ENCODE peak calls at places on chromosomes 2 and 18, in four cellular contexts. B, R, L and H are unnamed samples.

GRCh38 chr2:64838817-64839216 is 150.4 kb upstream of the SLC1A4 start:
- DNase-seq in R (no peak), B (no peak), L (no peak), H (no peak)

GRCh38 chr2:12005886-12006681 is 259.7 kb downstream of the LPIN1 start:
- DNase-seq in B (no peak), R (no peak), L (no peak), H (peak; percentile 60)

GRCh38 chr18:25650201-25650941 is 298.4 kb upstream of the ZNF521 start:
- DNase-seq in B (no peak), L (no peak), R (no peak), H (no peak)

GRCh38 chr18:40980171-40980570 is 974.9 kb upstream of the PIK3C3 start:
- DNase-seq in L (no peak), B (no peak), R (no peak), H (no peak)

GRCh38 chr2:33131108-33131507 is 184.4 kb downstream of the LTBP1 start:
- DNase-seq in B (no peak), R (no peak), L (no peak), H (no peak)

GRCh38 chr2:152627010-152627957 is 90.0 kb downstream of the PRPF40A start:
- DNase-seq in B (no peak), L (no peak), R (no peak), H (no peak)

GRCh38 chr2:172962824-172963223 is 112.8 kb upstream of the MAP3K20 start:
- DNase-seq in L (no peak), R (no peak), B (no peak), H (no peak)

GRCh38 chr2:157158111-157158510 is 99.4 kb upstream of the GALNT5 start:
- DNase-seq in R (no peak), B (no peak), L (no peak), H (no peak)

GRCh38 chr2:179180242-179180641 is 84.4 kb downstream of the SESTD1 start:
- DNase-seq in B (no peak), L (no peak), R (no peak), H (no peak)

GRCh38 chr2:240467149-240467642 is 31.7 kb downstream of the GPC1 start:
- DNase-seq in L (peak; percentile 13), R (no peak), B (no peak), H (no peak)

GRCh38 chr18:56575819-56576663 is 62.4 kb downstream of the TXNL1 start:
- DNase-seq in L (no peak), R (peak; percentile 48), B (no peak), H (no peak)

GRCh38 chr2:190765386-190766173 is 115.0 kb upstream of the GLS start:
- DNase-seq in L (no peak), R (no peak), B (no peak), H (no peak)

GRCh38 chr2:119575439-119575838 is 31.2 kb downstream of the CFAP221 start:
- DNase-seq in B (no peak), R (no peak), L (no peak), H (no peak)

GRCh38 chr2:105870062-105870461 is 125.3 kb downstream of the NCK2 start:
- DNase-seq in L (no peak), R (no peak), B (no peak), H (no peak)

GRCh38 chr2:36459725-36460137 is 104.2 kb downstream of the CRIM1 start:
- DNase-seq in R (peak; percentile 26), B (no peak), L (no peak), H (peak; percentile 35)

GRCh38 chr2:199469514-199470360 is 12.0 kb upstream of the SATB2 start:
- DNase-seq in B (no peak), L (no peak), R (peak; percentile 12), H (no peak)

GRCh38 chr18:37393945-37394609 is 171.5 kb downstream of the CELF4 start:
- DNase-seq in R (peak; percentile 89), B (no peak), L (peak; percentile 54), H (peak; percentile 32)

GRCh38 chr2:238973038-238973772 is 125.3 kb downstream of the TWIST2 start:
- DNase-seq in R (no peak), L (no peak), B (no peak), H (no peak)

GRCh38 chr2:99597616-99598015 is 107.8 kb upstream of the REV1 start:
- DNase-seq in R (no peak), B (no peak), L (no peak), H (no peak)

DNA sequence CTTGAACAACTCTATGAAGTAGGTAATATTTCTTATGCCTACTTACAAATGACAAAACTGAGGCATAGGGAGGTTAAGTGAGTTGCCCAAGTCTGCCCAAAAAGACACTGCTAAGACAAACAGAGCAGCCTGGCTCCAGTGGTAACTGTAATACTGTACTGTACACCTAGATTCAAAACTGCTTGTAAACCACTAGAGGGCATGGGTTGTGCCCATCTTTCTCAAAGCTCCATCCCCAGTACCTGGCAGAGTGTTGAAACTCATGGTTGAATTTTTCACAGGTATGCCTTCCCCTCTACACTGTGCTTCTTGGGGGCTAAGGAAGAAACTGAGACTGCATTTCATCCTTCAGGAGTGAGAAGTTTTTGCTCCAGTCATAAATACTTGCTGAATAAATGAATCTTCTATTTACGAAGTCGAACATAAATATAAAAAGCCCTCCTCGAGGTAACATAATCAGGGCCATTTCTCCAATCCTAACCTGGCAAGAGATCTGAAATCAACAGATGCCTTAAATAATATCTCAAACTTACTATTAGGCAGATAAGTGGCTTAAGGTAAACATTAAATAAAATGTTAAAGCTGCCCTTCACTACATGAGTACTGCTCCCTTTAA is 2.0 kb downstream of the PPP4R1 start:
- DNase-seq in B (peak; percentile 58), L (no peak), R (no peak), H (peak; percentile 60)
- H3K4me3 ChIP-seq in B (no peak overlapping the region), L (no peak overlapping the region), R (no peak overlapping the region), H (no peak overlapping the region)

DNA sequence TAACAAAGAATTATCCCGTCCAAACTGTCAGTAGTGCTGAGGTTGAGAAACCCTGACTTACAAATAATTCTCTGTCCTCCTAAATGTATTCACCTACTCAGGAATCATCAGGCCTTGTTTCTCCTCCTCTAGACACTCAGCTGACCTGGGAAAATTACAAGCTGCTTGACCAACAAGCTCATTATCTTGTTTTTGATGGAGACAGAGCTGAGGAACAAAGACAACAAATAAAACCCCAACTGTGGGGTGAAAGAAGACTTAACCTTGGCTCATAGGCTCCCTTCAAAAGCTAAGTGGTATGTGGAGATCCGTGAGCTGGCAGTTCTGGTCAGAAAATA is 64.5 kb downstream of the CLHC1 start:
- DNase-seq in L (no peak), B (no peak), R (no peak), H (no peak)
- H3K4me3 ChIP-seq in L (no peak overlapping the region), B (no peak overlapping the region), R (no peak overlapping the region), H (no peak overlapping the region)

DNA sequence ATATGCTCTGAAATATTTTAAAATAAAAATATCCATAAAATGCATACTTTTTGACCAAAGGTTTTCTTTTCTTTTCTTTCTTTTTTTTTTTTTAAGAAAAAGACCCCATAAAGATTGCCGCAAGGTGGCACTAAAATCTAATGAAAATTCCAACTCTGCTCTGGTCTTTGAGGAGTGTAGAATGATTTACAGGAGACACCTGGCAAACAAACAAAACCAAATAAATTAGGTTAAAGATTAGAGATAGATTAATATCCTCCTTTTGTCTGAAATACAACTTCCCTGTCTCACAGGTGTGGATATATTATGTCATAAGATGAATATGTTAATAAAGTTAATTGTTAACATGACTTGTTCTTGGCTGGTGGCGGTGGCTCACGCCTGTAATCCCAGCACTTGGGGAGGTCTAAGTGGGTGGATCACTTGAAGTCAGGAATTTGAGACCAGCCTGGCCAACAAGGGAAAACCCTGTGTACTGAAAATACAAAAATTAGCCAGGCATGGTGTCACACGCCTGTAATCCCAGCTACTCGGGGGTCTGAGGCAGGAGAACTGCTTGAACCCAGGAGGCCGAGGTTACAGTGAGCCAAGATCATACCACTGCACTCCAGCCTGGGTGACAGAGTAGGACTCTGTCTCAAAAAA is 3.5 kb upstream of the RHOB start:
- DNase-seq in L (peak; percentile 74), R (peak; percentile 44), B (no peak), H (peak; percentile 77)
- H3K4me3 ChIP-seq in L (no peak overlapping the region), R (no peak overlapping the region), B (no peak overlapping the region), H (no peak overlapping the region)

DNA sequence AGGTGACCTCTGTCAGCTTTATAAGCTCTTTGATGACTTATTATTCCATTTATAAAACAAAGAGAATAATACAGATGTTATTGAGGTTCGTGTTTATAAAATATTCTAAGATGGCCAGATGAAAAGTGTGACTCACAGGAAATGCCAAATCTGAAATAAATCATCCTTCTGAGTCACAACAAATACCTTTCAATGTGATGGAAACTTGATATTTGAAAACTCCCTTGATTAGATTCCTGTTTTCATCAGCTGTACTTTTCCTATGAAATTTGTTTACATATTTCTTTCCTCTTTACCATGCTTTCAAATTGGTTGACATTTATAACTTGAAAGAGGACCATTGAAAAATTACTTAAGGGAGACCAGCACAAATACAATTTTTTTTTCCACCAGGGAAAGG is 30.6 kb upstream of the PPP1R1C start:
- DNase-seq in B (no peak), R (no peak), L (no peak), H (no peak)
- H3K4me3 ChIP-seq in B (no peak overlapping the region), R (no peak overlapping the region), L (no peak overlapping the region), H (no peak overlapping the region)

DNA sequence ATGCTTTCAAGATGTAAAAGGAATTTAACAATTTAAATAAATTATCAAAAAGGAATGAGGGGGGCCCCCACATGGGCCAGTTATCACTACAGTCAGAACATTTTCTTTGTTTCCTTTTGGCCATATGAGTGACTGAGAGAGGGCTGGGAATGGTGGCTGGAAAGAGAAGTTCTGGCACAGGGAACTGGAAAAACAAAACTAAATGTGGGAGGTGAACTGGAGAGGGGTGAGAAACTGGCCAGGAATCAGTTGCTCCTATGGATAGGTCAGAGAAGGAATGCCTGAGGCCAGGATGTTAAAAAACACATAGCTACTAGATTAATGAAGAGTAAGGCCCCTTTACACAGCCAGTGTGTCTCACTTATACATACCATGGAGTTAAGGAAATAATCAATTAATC is 121.0 kb downstream of the RBMS1 start:
- DNase-seq in R (no peak), B (no peak), L (no peak), H (no peak)
- H3K4me3 ChIP-seq in R (no peak overlapping the region), B (no peak overlapping the region), L (no peak overlapping the region), H (no peak overlapping the region)

GRCh38 chr2:41496908-41497307 is 550.9 kb upstream of the PKDCC start:
- DNase-seq in B (no peak), L (no peak), R (no peak), H (no peak)

GRCh38 chr2:41502752-41503151 is 545.1 kb upstream of the PKDCC start:
- DNase-seq in B (no peak), L (no peak), R (no peak), H (no peak)

GRCh38 chr2:41504532-41504931 is 543.3 kb upstream of the PKDCC start:
- DNase-seq in R (no peak), B (no peak), L (no peak), H (no peak)

GRCh38 chr2:41498791-41499190 is 549.0 kb upstream of the PKDCC start:
- DNase-seq in R (no peak), L (no peak), B (no peak), H (no peak)

DNA sequence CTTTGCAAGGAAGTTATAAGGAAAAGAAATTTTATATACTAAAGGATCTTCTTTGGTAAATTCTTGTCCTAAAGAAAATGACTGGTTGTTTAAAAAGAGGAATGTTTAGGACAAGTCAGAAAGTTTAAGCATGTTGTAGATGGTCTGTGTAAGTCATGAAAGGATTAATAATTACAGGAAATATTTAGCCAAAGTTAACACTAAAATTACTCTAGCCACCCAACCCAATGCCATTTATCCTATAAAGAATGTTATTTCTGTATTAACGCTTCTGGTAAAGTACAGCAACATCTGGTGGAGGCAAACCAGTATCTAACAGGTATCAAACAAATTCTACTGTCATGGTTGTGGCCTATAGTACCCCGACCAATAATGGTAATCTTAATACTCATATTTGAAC is 546.9 kb upstream of the PKDCC start:
- DNase-seq in R (no peak), L (no peak), B (no peak), H (no peak)
- H3K4me3 ChIP-seq in R (no peak overlapping the region), L (no peak overlapping the region), B (no peak overlapping the region), H (no peak overlapping the region)

GRCh38 chr18:57629399-57629798 is 7.8 kb upstream of the NARS1 start:
- DNase-seq in L (no peak), B (no peak), R (no peak), H (no peak)
- H3K4me3 ChIP-seq in L (peak overlapping the region; percentile 59), B (no peak overlapping the region), R (no peak overlapping the region), H (no peak overlapping the region)